ENCODE peak calls at places on chromosomes 16 and 17, in ten cellular contexts. V is activated CD4-positive, alpha-beta T cell treated with anti-CD3 and anti-CD28 coated beads for 24 hours; H is endodermal cell; S is IMR-90; W is anterior cingulate cortex; L is GM06990; C is EL; K is left cardiac atrium; B is H54; P is activated T-helper 9 cell treated with anti-CD3 and anti-CD28 coated beads, Interleukin-2, amount 50 U/mL, for 16 hours. I is an unnamed sample.

GRCh38 chr16:87203060-87203656 is 114.0 kb downstream of the C16orf95 start:
- DNase-seq in V (peak; percentile 17), H (peak; percentile 93), S (peak; percentile 77), W (peak; percentile 5), L (peak; percentile 57), C (peak; percentile 86), K (peak; percentile 64), B (peak; percentile 71), P (no peak), I (peak; percentile 56)

GRCh38 chr17:57368637-57369336 is 112.5 kb downstream of the MSI2 start:
- DNase-seq in V (no peak), H (no peak), S (no peak), W (no peak), L (no peak), C (no peak), K (no peak), B (no peak), P (no peak), I (no peak)

GRCh38 chr17:79082311-79083190 is 7.9 kb downstream of the ENGASE start:
- DNase-seq in V (peak; percentile 25), H (peak; percentile 94), S (peak; percentile 19), W (peak; percentile 11), L (no peak), C (peak; percentile 31), K (peak; percentile 52), B (peak; percentile 65), P (no peak), I (peak; percentile 50)

GRCh38 chr16:85651822-85652430 is 36.8 kb downstream of the GINS2 start:
- DNase-seq in V (no peak), H (no peak), S (no peak), W (peak; percentile 56), L (no peak), C (peak; percentile 12), K (no peak), B (no peak), P (no peak), I (peak; percentile 60)

GRCh38 chr16:25064967-25065366 is 46.6 kb upstream of the LCMT1 start:
- DNase-seq in V (no peak), H (no peak), S (peak; percentile 9), W (peak; percentile 66), L (no peak), C (no peak), K (no peak), B (no peak), P (no peak), I (peak; percentile 81)

GRCh38 chr17:3972281-3972731 is 8.1 kb upstream of the ATP2A3 start:
- DNase-seq in V (no peak), H (peak; percentile 50), S (no peak), W (no peak), L (peak; percentile 37), C (no peak), K (peak; percentile 18), B (no peak), P (no peak), I (no peak)

GRCh38 chr17:79045001-79045729 is 21.2 kb downstream of the C1QTNF1 start:
- DNase-seq in V (no peak), H (no peak), S (no peak), W (no peak), L (no peak), C (no peak), K (no peak), B (no peak), P (no peak), I (no peak)

GRCh38 chr17:42389135-42389417 is 834 bp upstream of the STAT3 start:
- DNase-seq in V (no peak), H (no peak), S (no peak), W (no peak), L (no peak), C (no peak), K (no peak), B (no peak), P (no peak), I (no peak)

GRCh38 chr17:50184057-50184456 is 17.4 kb downstream of the COL1A1 start:
- DNase-seq in V (no peak), H (peak; percentile 77), S (peak; percentile 45), W (no peak), L (no peak), C (no peak), K (no peak), B (no peak), P (no peak), I (no peak)

GRCh38 chr17:72682597-72682996 is 409.9 kb downstream of the SLC39A11 start:
- DNase-seq in V (no peak), H (no peak), S (peak; percentile 80), W (no peak), L (no peak), C (peak; percentile 56), K (no peak), B (no peak), P (no peak), I (no peak)

GRCh38 chr17:70552230-70552981 is 383.1 kb downstream of the KCNJ2 start:
- DNase-seq in V (no peak), H (peak; percentile 63), S (peak; percentile 49), W (peak; percentile 6), L (no peak), C (peak; percentile 42), K (no peak), B (no peak), P (no peak), I (peak; percentile 1)

GRCh38 chr17:20998571-20999043 is 44.2 kb downstream of the USP22 start:
- DNase-seq in V (no peak), H (peak; percentile 68), S (no peak), W (no peak), L (no peak), C (no peak), K (no peak), B (no peak), P (no peak), I (no peak)

I was measured in adrenal gland.